ENCODE peak calls at places on chromosomes 3 and 15, in five cellular contexts. U, R, Z, X and C are unnamed samples. For H3K36me3, the result is how much of the 10 kb centered on the place peaks cover.

GRCh38 chr15:57305009-57305408 is 71.3 kb upstream of the CGNL1 start:
- DNase-seq in X (no peak), U (no peak), R (peak), Z (no peak), C (no peak)

GRCh38 chr15:31435256-31435781 is 108.7 kb downstream of the KLF13 start:
- DNase-seq in U (peak), R (peak), Z (peak), X (peak), C (peak)

GRCh38 chr3:43867673-43868072 is 176.9 kb downstream of the ABHD5 start:
- DNase-seq in U (no peak), Z (no peak), X (no peak), R (no peak), C (peak)

GRCh38 chr3:119365418-119365817 is 71.2 kb downstream of the ARHGAP31 start:
- DNase-seq in Z (no peak), R (no peak), X (no peak), U (no peak), C (no peak)

GRCh38 chr15:52856286-52856685 is 66.2 kb upstream of the ONECUT1 start:
- DNase-seq in Z (no peak), U (no peak), R (no peak), X (no peak), C (no peak)

GRCh38 chr3:178602864-178603263 is 66.6 kb downstream of the KCNMB2 start:
- DNase-seq in X (no peak), R (no peak), U (no peak), Z (no peak), C (no peak)

GRCh38 chr15:101065570-101066221 is 146.5 kb downstream of the LRRK1 start:
- DNase-seq in R (no peak), Z (no peak), U (no peak), X (no peak), C (peak)

GRCh38 chr3:7871161-7871560 is 630.5 kb upstream of the LMCD1 start:
- DNase-seq in U (no peak), R (no peak), Z (no peak), X (no peak), C (no peak)

GRCh38 chr15:64051645-64052259 is 5.5 kb upstream of the DAPK2 start:
- DNase-seq in X (no peak), U (no peak), R (no peak), Z (no peak), C (no peak)

GRCh38 chr15:85649372-85649771 is 145.4 kb downstream of the KLHL25 start:
- DNase-seq in R (no peak), Z (no peak), X (peak), U (no peak), C (peak)

GRCh38 chr3:197374951-197375560 is 76.6 kb upstream of the DLG1 start:
- DNase-seq in U (no peak), Z (no peak), R (no peak), X (no peak), C (no peak)

GRCh38 chr3:74897006-74897405 is 282.5 kb upstream of the CNTN3 start:
- DNase-seq in R (no peak), X (peak), U (no peak), Z (no peak), C (no peak)

GRCh38 chr15:76060098-76060989 is 559 bp downstream of the TMEM266 start:
- DNase-seq in X (no peak), Z (no peak), U (no peak), R (no peak), C (no peak)

GRCh38 chr3:14237431-14237830 is 58.8 kb downstream of the LSM3 start:
- DNase-seq in Z (peak), X (no peak), U (no peak), R (no peak), C (peak)

GRCh38 chr3:142649996-142650693 is 54.0 kb downstream of the PLS1 start:
- DNase-seq in U (no peak), Z (no peak), R (no peak), X (no peak), C (no peak)

GRCh38 chr3:50464578-50464977 is 38.9 kb downstream of the CACNA2D2 start:
- DNase-seq in R (no peak), U (no peak), Z (no peak), X (no peak), C (no peak)

GRCh38 chr3:141410408-141410807 is 42.1 kb downstream of the ZBTB38 start:
- DNase-seq in Z (peak), R (no peak), U (no peak), X (no peak), C (no peak)

GRCh38 chr15:28123408-28124023 is 24.4 kb upstream of the OCA2 start:
- DNase-seq in U (peak), X (peak), R (peak), Z (peak), C (peak)

GRCh38 chr3:30658328-30659052 is 52.1 kb downstream of the TGFBR2 start:
- DNase-seq in X (no peak), U (peak), Z (no peak), R (no peak), C (no peak)

GRCh38 chr15:47586653-47587224 is 130.6 kb upstream of the SEMA6D start:
- DNase-seq in X (no peak), R (no peak), U (no peak), Z (no peak), C (no peak)

GRCh38 chr3:23480324-23480704 is 277.2 kb downstream of the UBE2E2 start:
- DNase-seq in U (no peak), Z (no peak), R (no peak), X (no peak), C (no peak)

GRCh38 chr3:155815030-155815429 is 9.0 kb upstream of the C3orf33 start:
- DNase-seq in Z (no peak), X (no peak), U (no peak), R (no peak), C (no peak)

GRCh38 chr3:46925585-46925934 is 48.0 kb downstream of the PTH1R start:
- DNase-seq in U (no peak), Z (no peak), R (no peak), X (no peak), C (peak)
- H3K36me3 ChIP-seq in U (under half), Z (under half), R (under half), X (under half), C (under half)

GRCh38 chr3:174046311-174046710 is 648.8 kb downstream of the NLGN1 start:
- DNase-seq in U (no peak), X (no peak), R (no peak), Z (no peak), C (no peak)
- H3K36me3 ChIP-seq in U (under half), X (under half), R (under half), Z (under half), C (under half)

GRCh38 chr3:11556234-11556633 is 87.5 kb downstream of the VGLL4 start:
- DNase-seq in R (no peak), X (no peak), U (no peak), Z (no peak), C (no peak)
- H3K36me3 ChIP-seq in R (under half), X (under half), U (under half), Z (under half), C (under half)

GRCh38 chr3:184172681-184173373 is 1.8 kb upstream of the AP2M1 start:
- DNase-seq in R (no peak), U (no peak), Z (no peak), X (no peak), C (no peak)

GRCh38 chr3:184167786-184168185 is 6.9 kb upstream of the AP2M1 start:
- DNase-seq in X (no peak), U (no peak), R (no peak), Z (no peak), C (no peak)

GRCh38 chr3:184171562-184171961 is 3.1 kb upstream of the AP2M1 start:
- DNase-seq in U (no peak), Z (no peak), X (no peak), R (no peak), C (no peak)

GRCh38 chr3:184168363-184169120 is 6.1 kb upstream of the AP2M1 start:
- DNase-seq in R (no peak), U (no peak), X (no peak), Z (no peak), C (no peak)

GRCh38 chr3:184169896-184170875 is 4.5 kb upstream of the AP2M1 start:
- DNase-seq in R (no peak), Z (no peak), X (no peak), U (no peak), C (peak)
- H3K36me3 ChIP-seq in R (half or more), Z (under half), X (under half), U (under half), C (under half)